ENCODE peak calls at places on chromosomes 2 and 18, in four cellular contexts. Y is adipocyte; X is CD8-positive, alpha-beta T cell; J is right cardiac atrium. B is an unnamed sample. For H3K4me1 and H3K27me3, the result is how much of the 10 kb centered on the place peaks cover.

GRCh38 chr2:50223643-50224042 is 808.3 kb downstream of the NRXN1 start:
- DNase-seq in Y (no peak), X (no peak), J (no peak), B (no peak)

GRCh38 chr2:157784169-157784822 is 91.8 kb downstream of the ACVR1 start:
- DNase-seq in Y (peak), X (no peak), J (peak), B (peak)

GRCh38 chr2:164314148-164314547 is 307.1 kb downstream of the GRB14 start:
- DNase-seq in Y (peak), X (no peak), J (no peak), B (no peak)

GRCh38 chr2:174969091-174969734 is 36.0 kb downstream of the CHN1 start:
- DNase-seq in Y (no peak), X (no peak), J (no peak), B (no peak)

GRCh38 chr18:23066504-23067039 is 68.7 kb upstream of the CABLES1 start:
- DNase-seq in Y (no peak), X (no peak), J (no peak), B (no peak)

GRCh38 chr2:41267929-41268659 is 779.7 kb upstream of the PKDCC start:
- DNase-seq in Y (no peak), X (no peak), J (no peak), B (no peak)

GRCh38 chr2:58562281-58562680 is 321.2 kb upstream of the FANCL start:
- DNase-seq in Y (peak), X (no peak), J (no peak), B (no peak)

GRCh38 chr2:81692566-81692965 is 1388.0 kb upstream of the LRRTM1 start:
- DNase-seq in Y (no peak), X (no peak), J (no peak), B (no peak)

GRCh38 chr2:36489296-36489695 is 108.7 kb downstream of the FEZ2 start:
- DNase-seq in Y (peak), X (no peak), J (no peak), B (no peak)

GRCh38 chr2:30265441-30266015 is 34.2 kb downstream of the LBH start:
- DNase-seq in Y (peak), X (no peak), J (no peak), B (no peak)

GRCh38 chr2:76323381-76323780 is 612.7 kb upstream of the GCFC2 start:
- DNase-seq in Y (no peak), X (no peak), J (no peak), B (no peak)

GRCh38 chr2:22970284-22970975 is 414.5 kb upstream of the KLHL29 start:
- DNase-seq in Y (no peak), X (no peak), J (no peak), B (no peak)

GRCh38 chr18:13680612-13681011 is 45.7 kb downstream of the FAM210A start:
- DNase-seq in Y (no peak), X (no peak), J (peak), B (peak)

GRCh38 chr18:48996901-48997463 is 46.2 kb upstream of the SMAD7 start:
- DNase-seq in Y (peak), X (no peak), J (peak), B (no peak)

GRCh38 chr2:196849895-196850294 is 40.7 kb upstream of the C2orf66 start:
- DNase-seq in Y (peak), X (no peak), J (no peak), B (no peak)

GRCh38 chr2:148936857-148937450 is 61.9 kb downstream of the KIF5C start:
- DNase-seq in Y (no peak), X (no peak), J (no peak), B (no peak)

GRCh38 chr2:173355866-173356508 is 1.3 kb downstream of the CDCA7 start:
- DNase-seq in Y (no peak), X (no peak), J (no peak), B (no peak)

GRCh38 chr18:67717800-67718199 is 201.3 kb upstream of the DSEL start:
- DNase-seq in Y (no peak), X (no peak), J (no peak), B (no peak)

GRCh38 chr2:68709421-68709911 is 25.1 kb upstream of the ARHGAP25 start:
- DNase-seq in Y (peak), X (no peak), J (no peak), B (no peak)

GRCh38 chr18:79905389-79905911 is 46.0 kb downstream of the SLC66A2 start:
- DNase-seq in Y (peak), X (no peak), J (peak), B (no peak)

GRCh38 chr2:235255716-235256115 is 238.1 kb upstream of the AGAP1 start:
- DNase-seq in Y (no peak), X (no peak), J (peak), B (no peak)

GRCh38 chr2:86251840-86252266 is 52.6 kb downstream of the MRPL35 start:
- DNase-seq in Y (no peak), X (no peak), J (no peak), B (peak)

GRCh38 chr2:26068602-26069298 is 34.9 kb downstream of the RAB10 start:
- DNase-seq in Y (peak), X (peak), J (no peak), B (no peak)

GRCh38 chr2:203679401-203679800 is 27.0 kb upstream of the CD28 start:
- DNase-seq in Y (no peak), X (no peak), J (no peak), B (no peak)

GRCh38 chr2:203683932-203684556 is 22.4 kb upstream of the CD28 start:
- DNase-seq in Y (peak), X (no peak), J (no peak), B (no peak)

GRCh38 chr2:203682688-203683130 is 23.7 kb upstream of the CD28 start:
- DNase-seq in Y (peak), X (no peak), J (no peak), B (no peak)

GRCh38 chr2:203683421-203683820 is 23.0 kb upstream of the CD28 start:
- DNase-seq in Y (no peak), X (no peak), J (no peak), B (no peak)

GRCh38 chr2:203681978-203682377 is 24.5 kb upstream of the CD28 start:
- DNase-seq in Y (peak), X (no peak), J (no peak), B (no peak)
- H3K4me1 ChIP-seq in Y (half or more), X (under half), J (under half), B (half or more)

DNA sequence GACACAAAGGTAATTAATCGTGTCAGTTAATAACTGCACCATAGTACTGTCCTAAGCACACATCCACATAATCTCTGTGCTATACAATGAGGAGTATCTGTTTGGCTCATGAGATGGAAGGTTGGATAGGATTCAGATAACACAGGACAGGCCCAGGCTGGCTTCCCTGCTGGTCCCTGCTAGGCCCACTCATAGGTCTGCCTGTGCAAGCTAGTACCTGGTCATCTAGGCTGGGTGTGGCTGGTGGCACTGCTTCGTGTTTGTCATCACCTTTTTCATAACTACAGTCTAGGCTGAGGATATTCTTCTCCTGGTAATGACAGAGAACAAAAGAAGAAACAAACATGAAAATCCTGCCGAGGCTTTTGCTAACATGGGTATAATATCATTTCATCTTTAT is 392.8 kb downstream of the TRIB2 start:
- DNase-seq in Y (no peak), X (no peak), J (no peak), B (no peak)
- H3K27me3 ChIP-seq in Y (under half), X (under half), J (under half), B (under half)

GRCh38 chr2:233079953-233080835 is 20.1 kb downstream of the INPP5D start:
- DNase-seq in Y (no peak), X (no peak), J (no peak), B (no peak)
- H3K4me1 ChIP-seq in Y (under half), X (half or more), J (under half), B (under half)

DNA sequence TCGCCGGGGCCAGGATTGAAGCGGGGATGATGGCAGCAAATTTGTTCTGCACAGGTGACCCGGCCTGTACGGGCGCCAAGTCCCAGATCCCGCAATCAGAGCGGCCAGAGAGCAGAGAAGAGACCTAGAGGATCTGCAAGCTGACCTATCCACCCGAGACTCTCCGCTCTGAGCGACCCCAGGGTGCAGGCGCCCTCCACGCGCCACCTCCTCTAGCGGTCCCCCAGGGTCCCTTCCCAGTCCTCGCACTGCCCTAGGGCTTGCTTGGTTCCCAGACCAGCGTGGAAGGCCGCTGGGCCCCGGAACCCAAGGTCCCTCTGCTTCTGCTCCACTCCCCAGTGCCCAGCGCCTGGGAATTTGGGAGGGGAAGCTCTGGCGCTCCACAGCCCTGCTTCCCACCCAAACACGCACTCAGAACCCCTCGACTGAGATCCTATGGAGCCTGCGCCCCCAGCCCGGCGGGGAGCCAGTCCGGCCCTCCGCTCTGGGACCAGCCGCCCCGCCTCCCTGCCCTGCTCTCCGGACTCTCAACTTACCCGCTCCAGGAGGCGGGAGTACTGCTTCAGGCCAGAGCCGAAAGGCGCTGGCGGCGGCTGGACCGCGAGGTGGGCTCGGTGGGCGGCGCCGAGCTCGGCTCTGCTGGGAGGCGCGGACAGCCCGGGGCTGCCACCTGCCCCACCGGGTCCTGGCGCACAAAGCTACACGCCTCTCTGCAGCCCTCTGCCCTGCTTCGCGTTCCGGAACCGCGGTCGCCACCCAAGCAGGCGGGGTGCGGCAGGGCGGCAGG is 3.0 kb upstream of the SIX3 start:
- DNase-seq in Y (peak), X (no peak), J (no peak), B (no peak)
- H3K27me3 ChIP-seq in Y (half or more), X (under half), J (under half), B (half or more)

DNA sequence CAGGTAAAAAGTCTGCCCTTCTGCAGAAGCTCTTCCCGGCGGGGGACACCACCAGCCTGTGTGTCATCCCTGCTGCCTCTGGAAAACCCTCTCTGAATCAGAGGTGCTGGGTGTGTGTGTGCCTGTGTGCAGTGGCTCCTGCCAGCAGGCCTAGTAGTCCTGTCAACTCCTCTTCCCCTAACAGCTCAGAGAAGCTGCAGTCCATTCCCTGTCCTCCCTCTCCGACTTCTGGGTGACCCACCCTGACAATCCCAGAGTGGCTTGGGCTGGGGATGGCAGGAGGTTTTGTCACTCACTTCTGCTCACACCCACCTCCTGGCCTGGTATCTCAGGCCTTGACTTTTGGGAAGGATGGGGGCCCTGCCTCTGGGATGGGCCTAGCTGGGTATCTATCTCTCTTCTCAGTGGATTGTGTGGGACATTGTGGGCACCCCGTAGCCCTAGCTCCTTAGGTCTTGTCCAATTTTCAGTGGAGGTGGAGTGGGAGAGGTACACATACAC is 2.3 kb downstream of the WNT10A start:
- DNase-seq in Y (no peak), X (no peak), J (no peak), B (no peak)
- H3K4me1 ChIP-seq in Y (under half), X (under half), J (under half), B (under half)

GRCh38 chr2:240455227-240455718 is 19.8 kb downstream of the GPC1 start:
- DNase-seq in Y (no peak), X (no peak), J (no peak), B (no peak)

GRCh38 chr2:240451791-240452470 is 16.5 kb downstream of the GPC1 start:
- DNase-seq in Y (no peak), X (no peak), J (peak), B (peak)

GRCh38 chr2:240454031-240454901 is 18.8 kb downstream of the GPC1 start:
- DNase-seq in Y (no peak), X (no peak), J (peak), B (no peak)

GRCh38 chr2:240452471-240453256 is 17.2 kb downstream of the GPC1 start:
- DNase-seq in Y (peak), X (no peak), J (peak), B (peak)

DNA sequence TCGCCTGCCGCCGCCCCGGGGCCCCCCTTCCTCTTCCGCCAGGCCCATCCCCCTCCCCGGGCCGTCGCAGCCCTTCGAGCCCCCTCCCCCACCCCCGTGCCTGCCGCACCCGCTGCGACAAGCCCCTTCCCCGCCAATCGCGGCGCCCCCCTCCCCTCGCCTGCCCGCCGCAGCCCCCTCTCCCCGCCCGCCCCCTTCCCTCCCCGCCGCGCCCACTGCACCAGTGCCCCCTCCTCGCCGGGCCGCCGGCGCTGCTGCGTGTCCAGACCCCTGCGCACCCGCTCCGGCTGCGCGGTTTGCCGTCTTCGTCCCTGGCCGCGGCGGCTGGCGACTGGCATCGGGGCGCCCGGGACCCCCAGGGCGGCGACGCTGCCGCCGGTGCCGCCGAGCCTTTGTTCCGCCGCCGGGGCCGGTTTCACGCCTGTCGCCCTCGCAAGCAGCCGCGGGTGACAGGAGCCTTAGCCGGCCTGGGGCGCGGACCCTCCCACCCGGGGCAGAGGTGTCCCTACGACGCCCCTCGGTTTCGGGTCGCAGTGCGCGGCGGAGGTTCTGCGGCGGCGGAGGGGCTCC is 18.1 kb downstream of the GPC1 start:
- DNase-seq in Y (peak), X (no peak), J (peak), B (no peak)
- H3K27me3 ChIP-seq in Y (under half), X (under half), J (under half), B (half or more)

GRCh38 chr2:8628179-8628869 is 53.5 kb upstream of the ID2 start:
- DNase-seq in Y (no peak), X (no peak), J (no peak), B (no peak)
- H3K4me1 ChIP-seq in Y (under half), X (under half), J (under half), B (under half)